ENCODE peak calls at places on chromosome 13, in five cellular contexts. P is germinal center, S is fibroblast of mammary gland, K is Peyer's patch, M is NCI-H82. Z is an unnamed sample.

GRCh38 chr13:37058801-37059135 is 720 bp downstream of the SUPT20H start:
- DNase-seq in P (peak), S (no peak), K (peak), M (no peak), Z (peak)

GRCh38 chr13:22369840-22370239 is 699.0 kb downstream of the FGF9 start:
- DNase-seq in M (no peak), K (no peak), S (no peak), P (no peak), Z (no peak)

GRCh38 chr13:23740002-23740401 is 149.2 kb downstream of the MIPEP start:
- DNase-seq in S (no peak), M (no peak), P (no peak), K (no peak), Z (no peak)

GRCh38 chr13:113152894-113153809 is 5.3 kb upstream of the PROZ start:
- DNase-seq in S (peak), K (peak), P (no peak), M (no peak), Z (no peak)

GRCh38 chr13:75151081-75151643 is 330.8 kb downstream of the TBC1D4 start:
- DNase-seq in K (no peak), S (peak), M (no peak), P (no peak), Z (no peak)

GRCh38 chr13:42119875-42120274 is 71.4 kb downstream of the DGKH start:
- DNase-seq in M (no peak), P (no peak), K (no peak), S (no peak), Z (no peak)

GRCh38 chr13:99983401-99984133 is 2.0 kb downstream of the ZIC2 start:
- DNase-seq in S (no peak), K (no peak), P (no peak), M (peak), Z (no peak)

GRCh38 chr13:49020940-49021548 is 45.3 kb downstream of the FNDC3A start:
- DNase-seq in M (no peak), P (no peak), S (peak), K (no peak), Z (no peak)

GRCh38 chr13:76222511-76222910 is 586.4 kb downstream of the LMO7 start:
- DNase-seq in M (no peak), K (no peak), P (no peak), S (no peak), Z (no peak)

GRCh38 chr13:113027566-113027965 is 58.6 kb downstream of the MCF2L start:
- DNase-seq in M (no peak), K (no peak), P (no peak), S (no peak), Z (no peak)

GRCh38 chr13:54210397-54211050 is 1181.9 kb downstream of the OLFM4 start:
- DNase-seq in M (no peak), P (no peak), S (no peak), K (no peak), Z (no peak)

GRCh38 chr13:50905256-50905655 is 4.3 kb upstream of the RNASEH2B start:
- DNase-seq in M (no peak), S (no peak), P (no peak), K (no peak), Z (no peak)

GRCh38 chr13:71115301-71115700 is 751.7 kb downstream of the DACH1 start:
- DNase-seq in P (no peak), S (no peak), M (no peak), K (no peak), Z (no peak)

GRCh38 chr13:82713681-82714405 is 1168.4 kb downstream of the SLITRK1 start:
- DNase-seq in S (peak), K (no peak), M (peak), P (no peak), Z (no peak)

GRCh38 chr13:113990321-113990837 is 16.5 kb upstream of the C13orf46 start:
- DNase-seq in S (no peak), M (no peak), K (no peak), P (no peak), Z (no peak)

GRCh38 chr13:40271931-40272775 is 394.3 kb downstream of the FOXO1 start:
- DNase-seq in P (no peak), M (no peak), S (peak), K (no peak), Z (no peak)

GRCh38 chr13:96898855-96899254 is 95.4 kb downstream of the OXGR1 start:
- DNase-seq in M (peak), P (no peak), K (no peak), S (no peak), Z (no peak)

GRCh38 chr13:81106348-81106747 is 765.4 kb upstream of the SPRY2 start:
- DNase-seq in P (no peak), K (no peak), S (no peak), M (no peak), Z (no peak)

GRCh38 chr13:65725001-65725400 is 1505.1 kb downstream of the PCDH9 start:
- DNase-seq in K (no peak), S (no peak), P (no peak), M (no peak), Z (no peak)

GRCh38 chr13:59445812-59446211 is 717.9 kb downstream of the DIAPH3 start:
- DNase-seq in P (no peak), S (no peak), M (no peak), K (no peak), Z (no peak)

GRCh38 chr13:75704942-75705320 is 68.8 kb downstream of the LMO7 start:
- DNase-seq in P (no peak), K (no peak), S (peak), M (peak), Z (no peak)

GRCh38 chr13:24670927-24671326 is 9.3 kb upstream of the ATP12A start:
- DNase-seq in S (no peak), K (no peak), P (peak), M (peak), Z (peak)

GRCh38 chr13:99382428-99383133 is 75.4 kb upstream of the GPR183 start:
- DNase-seq in S (no peak), P (no peak), K (peak), M (no peak), Z (no peak)

GRCh38 chr13:107712145-107712544 is 503.2 kb downstream of the LIG4 start:
- DNase-seq in P (no peak), S (no peak), K (no peak), M (no peak), Z (no peak)

GRCh38 chr13:111286162-111286561 is 34.3 kb upstream of the TEX29 start:
- DNase-seq in M (peak), P (no peak), S (no peak), K (no peak), Z (no peak)

GRCh38 chr13:111850976-111851375 is 216.0 kb upstream of the SOX1 start:
- DNase-seq in S (no peak), P (no peak), K (no peak), M (no peak), Z (no peak)

GRCh38 chr13:95588134-95588533 is 35.6 kb downstream of the CLDN10 start:
- DNase-seq in M (no peak), S (no peak), K (no peak), P (no peak), Z (no peak)

GRCh38 chr13:75790198-75790970 is 154.3 kb downstream of the LMO7 start:
- DNase-seq in M (peak), P (no peak), S (no peak), K (no peak), Z (no peak)

GRCh38 chr13:111599791-111600190 is 279.3 kb downstream of the TEX29 start:
- DNase-seq in M (no peak), P (no peak), S (no peak), K (no peak), Z (no peak)

Z was measured in NAMALWA.